ENCODE peak calls at places on chromosomes 1 and 21, in nine cellular contexts. K, G, Y, Q, P, A, I, B and L are unnamed samples.

GRCh38 chr21:17512245-17513213 is at the start of gene CXADR:
- DNase-seq in I (peak; percentile 97), Y (peak; percentile 95), P (peak; percentile 71), B (peak; percentile 93), G (peak; percentile 95), Q (peak; percentile 98), K (peak; percentile 81), A (peak; percentile 32), L (peak; percentile 93)

GRCh38 chr1:198158766-198159589 is 2.2 kb downstream of the NEK7 start:
- DNase-seq in I (peak; percentile 95), Y (peak; percentile 92), B (peak; percentile 88), P (peak; percentile 75), K (peak; percentile 82), Q (peak; percentile 96), A (peak; percentile 94), G (peak; percentile 96), L (peak; percentile 90)

GRCh38 chr1:247387096-247387495 is 28.9 kb upstream of the NLRP3 start:
- DNase-seq in B (no peak), I (no peak), K (no peak), G (peak; percentile 33), Q (no peak), Y (no peak), P (no peak), A (no peak), L (no peak)

GRCh38 chr21:41611966-41612606 is 104.1 kb upstream of the TMPRSS2 start:
- DNase-seq in B (no peak), K (peak; percentile 85), Q (peak; percentile 64), G (peak; percentile 73), Y (peak; percentile 81), A (peak; percentile 43), I (peak; percentile 77), P (peak; percentile 50), L (peak; percentile 77)

GRCh38 chr1:41955461-41956159 is 36.9 kb upstream of the HIVEP3 start:
- DNase-seq in G (no peak), Y (peak; percentile 65), Q (peak; percentile 43), B (no peak), P (peak; percentile 97), I (peak; percentile 25), A (peak; percentile 94), K (peak; percentile 96), L (no peak)

GRCh38 chr1:25148673-25149300 is 83.5 kb downstream of the SYF2 start:
- DNase-seq in G (peak; percentile 74), I (no peak), P (no peak), Y (peak; percentile 31), A (no peak), Q (peak; percentile 28), K (peak; percentile 27), B (no peak), L (peak; percentile 72)

GRCh38 chr1:35264861-35265260 is 3.6 kb upstream of the ZMYM4 start:
- DNase-seq in P (no peak), G (peak; percentile 45), Q (no peak), A (peak; percentile 72), Y (no peak), B (no peak), K (peak; percentile 67), I (no peak), L (no peak)

GRCh38 chr1:188314557-188315137 is 1485.9 kb downstream of the PLA2G4A start:
- DNase-seq in Q (no peak), B (peak; percentile 17), I (no peak), A (no peak), G (no peak), Y (no peak), K (no peak), P (no peak), L (no peak)

GRCh38 chr1:236064674-236065508 is at the start of gene NID1:
- DNase-seq in P (no peak), Q (peak; percentile 95), Y (no peak), I (peak; percentile 87), G (peak; percentile 91), A (peak; percentile 82), B (peak; percentile 88), K (peak; percentile 71), L (no peak)

GRCh38 chr1:233359905-233360304 is 32.4 kb downstream of the MAP3K21 start:
- DNase-seq in B (no peak), K (no peak), G (no peak), I (no peak), A (no peak), Q (no peak), P (no peak), Y (no peak), L (no peak)

GRCh38 chr1:2235300-2235998 is 7.3 kb downstream of the SKI start:
- DNase-seq in K (no peak), I (no peak), Y (no peak), B (no peak), G (no peak), A (no peak), Q (no peak), P (no peak), L (no peak)

GRCh38 chr1:23380719-23381118 is 11.1 kb upstream of the ZNF436 start:
- DNase-seq in K (no peak), I (no peak), B (no peak), P (no peak), Y (no peak), G (no peak), A (no peak), Q (no peak), L (no peak)

GRCh38 chr21:32611471-32611997 is 643 bp downstream of the CFAP298 start:
- DNase-seq in G (peak; percentile 60), Q (peak; percentile 57), Y (peak; percentile 71), P (no peak), B (peak; percentile 57), K (peak; percentile 17), A (peak; percentile 71), I (peak; percentile 39), L (peak; percentile 83)

GRCh38 chr1:5345556-5345955 is 646.7 kb downstream of the NPHP4 start:
- DNase-seq in I (no peak), G (no peak), K (no peak), Y (no peak), Q (no peak), B (no peak), P (no peak), A (no peak), L (no peak)

GRCh38 chr1:151994956-151995355 is 1.3 kb upstream of the S100A10 start:
- DNase-seq in A (peak; percentile 99), I (peak; percentile 49), G (peak; percentile 71), Q (peak; percentile 12), K (peak; percentile 100), Y (no peak), P (peak; percentile 88), B (no peak), L (no peak)

GRCh38 chr1:46026531-46026930 is 105.9 kb downstream of the PIK3R3 start:
- DNase-seq in Y (no peak), G (no peak), B (no peak), I (no peak), K (no peak), P (no peak), A (no peak), Q (no peak), L (no peak)

GRCh38 chr1:226980565-226981385 is 40.7 kb downstream of the COQ8A start:
- DNase-seq in K (no peak), Q (no peak), I (no peak), G (no peak), A (no peak), B (peak; percentile 37), Y (no peak), P (no peak), L (no peak)

GRCh38 chr1:193435771-193436170 is 249.4 kb upstream of the B3GALT2 start:
- DNase-seq in Y (no peak), Q (no peak), B (no peak), A (no peak), G (no peak), K (no peak), I (no peak), P (no peak), L (no peak)

GRCh38 chr1:193433599-193433998 is 247.2 kb upstream of the B3GALT2 start:
- DNase-seq in G (no peak), Q (no peak), B (no peak), I (no peak), K (no peak), P (no peak), A (no peak), Y (no peak), L (no peak)

GRCh38 chr1:193432979-193433587 is 246.7 kb upstream of the B3GALT2 start:
- DNase-seq in P (no peak), Q (no peak), Y (no peak), I (no peak), G (no peak), B (no peak), K (no peak), A (no peak), L (peak; percentile 16)

GRCh38 chr1:193431265-193431977 is 245.0 kb upstream of the B3GALT2 start:
- DNase-seq in K (peak; percentile 62), Q (no peak), G (no peak), B (no peak), I (no peak), P (no peak), A (no peak), Y (no peak), L (no peak)

GRCh38 chr1:193434319-193434718 is 247.9 kb upstream of the B3GALT2 start:
- DNase-seq in I (no peak), K (no peak), Q (no peak), B (no peak), P (no peak), G (no peak), Y (no peak), A (no peak), L (no peak)
- H3K4me2 ChIP-seq in I (no peak overlapping the region), K (no peak overlapping the region), Q (no peak overlapping the region), B (no peak overlapping the region), P (no peak overlapping the region), G (no peak overlapping the region), Y (no peak overlapping the region), A (no peak overlapping the region), L (no peak overlapping the region)

GRCh38 chr1:199856381-199856780 is 171.1 kb upstream of the NR5A2 start:
- DNase-seq in Y (no peak), K (no peak), A (peak; percentile 9), P (no peak), I (no peak), B (no peak), G (peak; percentile 33), Q (no peak), L (no peak)
- H3K27ac ChIP-seq in Y (no peak overlapping the region), K (no peak overlapping the region), A (peak overlapping the region; percentile 67), P (no peak overlapping the region), I (no peak overlapping the region), B (no peak overlapping the region), G (no peak overlapping the region), Q (no peak overlapping the region), L (no peak overlapping the region)

DNA sequence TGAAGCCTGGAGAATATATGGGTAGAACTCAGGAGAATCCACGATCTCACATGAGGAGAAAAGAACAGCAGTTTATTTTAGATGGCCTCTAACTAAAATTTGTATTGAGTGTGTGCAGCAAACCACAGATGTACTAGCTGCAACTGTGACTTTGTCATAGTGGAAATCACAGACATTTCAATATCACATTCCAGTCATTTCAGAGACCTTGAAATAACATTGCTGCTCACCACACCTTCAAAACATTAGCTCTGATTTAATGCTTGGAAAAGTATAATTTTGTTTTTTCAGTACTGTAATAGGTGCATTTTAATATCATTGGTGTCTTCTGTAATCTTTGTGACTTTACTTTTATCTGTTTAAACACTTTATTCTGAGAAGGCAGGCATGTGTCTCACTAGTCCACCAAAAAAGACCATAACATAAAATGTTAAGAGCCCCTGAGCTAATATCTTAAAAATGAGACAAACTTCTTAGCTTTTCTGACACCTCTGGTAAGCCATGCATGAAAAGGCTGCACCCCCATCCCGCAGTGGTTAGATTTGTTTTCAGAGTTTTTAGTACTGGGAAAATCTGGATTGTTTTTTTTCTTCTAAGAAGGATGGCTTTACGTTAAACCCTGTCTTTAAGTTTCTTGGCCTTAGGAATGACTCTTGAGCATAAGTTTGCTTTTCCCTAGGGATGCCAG is 30.1 kb downstream of the KCNJ15 start:
- DNase-seq in A (no peak), B (no peak), I (no peak), P (no peak), K (no peak), G (no peak), Y (no peak), Q (no peak), L (no peak)
- TF ChIP-seq EZH2phosphoT487 in A (no peak), B (no peak), I (no peak), P (no peak), K (no peak), G (no peak), Y (no peak), Q (no peak), L (no peak)

GRCh38 chr1:111471538-111471937 is 2.2 kb upstream of the C1orf162 start:
- DNase-seq in K (no peak), I (no peak), Y (no peak), G (no peak), Q (no peak), B (no peak), A (no peak), P (no peak), L (no peak)
- H3K4me2 ChIP-seq in K (no peak overlapping the region), I (no peak overlapping the region), Y (no peak overlapping the region), G (no peak overlapping the region), Q (no peak overlapping the region), B (no peak overlapping the region), A (no peak overlapping the region), P (no peak overlapping the region), L (peak overlapping the region; percentile 71)